ENCODE peak calls at places on chromosome X, in six cellular contexts. L, J, H, A, C and Y are unnamed samples.

GRCh38 chrX:132948648-132949260 is 9.7 kb downstream of the HS6ST2 start:
- DNase-seq in L (no peak), J (no peak), H (no peak), A (no peak), C (peak; percentile 15), Y (peak; percentile 62)

GRCh38 chrX:10015711-10016515 is 48.8 kb downstream of the CLDN34 start:
- DNase-seq in L (no peak), J (no peak), H (peak; percentile 73), A (no peak), C (no peak), Y (peak; percentile 70)

GRCh38 chrX:115562492-115562872 is 1.5 kb downstream of the PLS3 start:
- DNase-seq in L (peak; percentile 19), J (no peak), H (no peak), A (no peak), C (no peak), Y (peak; percentile 47)

GRCh38 chrX:1322393-1322792 is 14.2 kb upstream of the IL3RA start:
- DNase-seq in L (no peak), J (no peak), H (no peak), A (no peak), C (no peak), Y (no peak)

GRCh38 chrX:33065415-33065814 is 145.9 kb downstream of the DMD start:
- DNase-seq in L (no peak), J (no peak), H (no peak), A (no peak), C (no peak), Y (no peak)

GRCh38 chrX:150975655-150976390 is 7.3 kb upstream of the HMGB3 start:
- DNase-seq in L (no peak), J (no peak), H (no peak), A (no peak), C (no peak), Y (no peak)

GRCh38 chrX:47645530-47645929 is 4.8 kb downstream of the ELK1 start:
- DNase-seq in L (no peak), J (no peak), H (no peak), A (no peak), C (no peak), Y (no peak)

GRCh38 chrX:17669458-17669857 is 67.8 kb upstream of the SCML1 start:
- DNase-seq in L (no peak), J (no peak), H (no peak), A (no peak), C (no peak), Y (peak; percentile 39)

GRCh38 chrX:23048806-23049573 is 49.2 kb downstream of the DDX53 start:
- DNase-seq in L (no peak), J (no peak), H (no peak), A (no peak), C (no peak), Y (no peak)

GRCh38 chrX:11329016-11329415 is 35.8 kb downstream of the AMELX start:
- DNase-seq in L (no peak), J (no peak), H (no peak), A (no peak), C (no peak), Y (no peak)

GRCh38 chrX:794311-794710 is 163.7 kb downstream of the SHOX start:
- DNase-seq in L (no peak), J (no peak), H (no peak), A (no peak), C (no peak), Y (no peak)

GRCh38 chrX:47499291-47499690 is 16.3 kb upstream of the ZNF41 start:
- DNase-seq in L (no peak), J (no peak), H (no peak), A (no peak), C (no peak), Y (no peak)

GRCh38 chrX:11464836-11465458 is 171.7 kb downstream of the AMELX start:
- DNase-seq in L (no peak), J (no peak), H (no peak), A (no peak), C (no peak), Y (no peak)

GRCh38 chrX:118807151-118808017 is 16.2 kb upstream of the ZCCHC12 start:
- DNase-seq in L (peak; percentile 26), J (peak; percentile 15), H (peak; percentile 45), A (no peak), C (peak; percentile 15), Y (peak; percentile 62)

GRCh38 chrX:120020305-120020704 is 57.2 kb downstream of the RHOXF2B start:
- DNase-seq in L (no peak), J (no peak), H (no peak), A (no peak), C (no peak), Y (no peak)
- H3K4me3 ChIP-seq in L (no peak overlapping the region), J (no peak overlapping the region), H (no peak overlapping the region), A (no peak overlapping the region), C (no peak overlapping the region), Y (no peak overlapping the region)

DNA sequence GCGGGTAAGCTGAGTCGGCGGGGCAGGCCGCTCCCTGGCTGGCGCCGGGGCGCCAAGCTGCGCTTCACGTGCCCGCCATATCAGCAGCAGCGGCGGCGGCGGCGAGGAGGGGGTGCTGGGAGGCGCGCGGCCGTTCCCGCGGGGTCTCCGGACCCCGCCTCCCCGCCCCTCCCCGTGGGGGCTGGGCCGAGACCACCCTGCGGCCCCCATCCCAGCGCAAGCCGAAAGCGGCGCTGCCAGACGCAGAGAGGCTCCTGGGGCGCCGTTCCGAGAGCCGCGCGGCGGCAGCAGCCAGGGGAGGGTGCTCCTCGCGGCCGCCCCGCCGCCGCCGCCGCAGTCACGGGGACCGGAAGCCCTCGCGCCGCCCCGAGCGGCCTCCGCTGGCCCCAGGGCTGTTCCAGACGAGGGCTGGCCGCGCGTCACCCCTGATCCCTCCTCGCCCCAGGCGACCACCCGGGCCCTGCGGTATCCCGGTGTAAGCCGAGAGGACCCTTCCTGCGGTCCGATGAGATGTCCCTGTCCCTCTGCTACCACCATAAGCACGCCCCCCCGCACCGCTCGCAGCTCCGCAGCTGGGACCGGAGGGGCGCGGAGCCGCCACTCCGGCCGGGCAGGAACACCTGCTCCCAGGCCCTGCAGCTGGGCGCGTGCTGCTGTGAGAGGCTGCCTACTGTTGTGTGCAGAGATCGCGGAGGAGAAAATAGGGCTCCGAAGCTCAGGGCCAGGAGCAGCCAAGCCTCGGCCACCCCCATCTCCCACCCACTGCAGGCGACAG is 7.4 kb upstream of the BCOR start:
- DNase-seq in L (peak; percentile 21), J (no peak), H (peak; percentile 64), A (no peak), C (no peak), Y (no peak)
- TF ChIP-seq REST in L (no peak), J (no peak), H (no peak), A (no peak), C (no peak), Y (no peak)

GRCh38 chrX:107715331-107716044 is 60.1 kb downstream of the TSC22D3 start:
- DNase-seq in L (no peak), J (no peak), H (peak; percentile 30), A (no peak), C (no peak), Y (no peak)

GRCh38 chrX:107716045-107716684 is 59.4 kb downstream of the TSC22D3 start:
- DNase-seq in L (peak; percentile 30), J (no peak), H (peak; percentile 89), A (no peak), C (no peak), Y (peak; percentile 75)

GRCh38 chrX:107721318-107721717 is 54.3 kb downstream of the TSC22D3 start:
- DNase-seq in L (no peak), J (no peak), H (no peak), A (no peak), C (no peak), Y (no peak)

GRCh38 chrX:107716816-107717700 is 58.5 kb downstream of the TSC22D3 start:
- DNase-seq in L (peak; percentile 71), J (peak; percentile 64), H (peak; percentile 60), A (peak; percentile 59), C (peak; percentile 46), Y (peak; percentile 65)

DNA sequence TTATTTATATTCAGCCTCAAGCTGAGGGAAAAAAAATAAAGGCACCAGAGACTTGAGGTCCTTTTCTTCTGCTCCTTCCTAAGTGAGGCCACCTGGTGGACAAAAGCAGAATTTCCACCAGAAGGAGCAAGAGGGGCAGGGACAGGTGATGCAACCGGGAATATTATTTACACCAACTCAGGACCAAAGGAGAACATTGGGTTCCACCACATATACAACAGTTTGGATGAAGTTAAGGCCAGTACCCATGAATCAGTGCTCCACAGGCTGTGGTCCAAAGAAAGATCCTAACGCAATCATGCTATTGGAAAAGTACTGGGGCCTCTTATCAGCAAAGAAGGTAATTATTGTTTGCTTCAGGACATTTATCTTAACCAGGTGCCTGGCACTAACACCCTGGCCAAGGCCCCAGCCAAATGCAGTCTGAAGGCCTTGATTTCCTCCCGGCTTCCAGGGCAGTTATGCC is 57.4 kb downstream of the TSC22D3 start:
- DNase-seq in L (peak; percentile 67), J (no peak), H (peak; percentile 69), A (peak; percentile 57), C (peak; percentile 71), Y (peak; percentile 82)
- H3K4me3 ChIP-seq in L (peak overlapping the region; percentile 7), J (no peak overlapping the region), H (no peak overlapping the region), A (no peak overlapping the region), C (no peak overlapping the region), Y (no peak overlapping the region)

GRCh38 chrX:30309139-30309571 is at the start of gene NR0B1:
- DNase-seq in L (peak; percentile 46), J (no peak), H (no peak), A (no peak), C (no peak), Y (peak; percentile 34)
- TF ChIP-seq REST in L (no peak), J (no peak), H (no peak), A (no peak), C (no peak), Y (no peak)

GRCh38 chrX:110114260-110114776 is 111.4 kb downstream of the TMEM164 start:
- DNase-seq in L (no peak), J (no peak), H (no peak), A (no peak), C (no peak), Y (no peak)
- H3K4me3 ChIP-seq in L (no peak overlapping the region), J (no peak overlapping the region), H (no peak overlapping the region), A (no peak overlapping the region), C (no peak overlapping the region), Y (no peak overlapping the region)

DNA sequence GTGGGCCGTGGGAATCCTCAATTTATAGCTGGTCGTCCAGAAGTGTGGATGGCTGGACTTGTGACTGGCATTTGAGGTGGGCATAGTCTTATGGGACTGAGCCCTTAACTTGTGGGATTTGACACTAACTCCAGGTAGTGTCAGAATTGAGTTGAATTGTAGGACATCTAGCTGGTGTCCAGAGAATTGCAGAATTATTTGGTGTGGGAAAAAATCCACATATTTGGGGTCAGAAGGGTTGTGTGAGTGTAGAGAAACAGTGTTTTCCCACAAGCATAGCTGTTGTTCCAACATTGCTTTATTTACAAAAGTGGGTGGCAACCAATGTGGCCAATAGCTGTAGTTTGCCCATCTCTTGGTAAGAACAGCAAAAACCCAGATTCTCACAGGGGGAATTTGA is 91.3 kb downstream of the MOSPD2 start:
- DNase-seq in L (no peak), J (no peak), H (no peak), A (no peak), C (peak; percentile 3), Y (no peak)
- TF ChIP-seq REST in L (no peak), J (no peak), H (no peak), A (no peak), C (no peak), Y (no peak)